ENCODE peak calls at places on chromosomes 1 and 21, in four cellular contexts. B, V, C and H are unnamed samples.

GRCh38 chr1:170410391-170411146 is 121.4 kb upstream of the GORAB start:
- DNase-seq in V (no peak), C (no peak), B (peak; percentile 46), H (no peak)

GRCh38 chr1:229253170-229253974 is 17.5 kb upstream of the RAB4A start:
- DNase-seq in C (no peak), V (no peak), B (peak; percentile 44), H (no peak)

GRCh38 chr1:205475855-205476254 is 20.0 kb upstream of the BLACAT1 start:
- DNase-seq in V (no peak), B (no peak), C (no peak), H (no peak)

GRCh38 chr21:44918107-44918470 is 2.6 kb downstream of the ITGB2 start:
- DNase-seq in V (no peak), B (no peak), C (no peak), H (no peak)

GRCh38 chr1:241412646-241413045 is 55.6 kb upstream of the RGS7 start:
- DNase-seq in B (no peak), V (no peak), C (no peak), H (no peak)

GRCh38 chr1:87305096-87305495 is 23.6 kb upstream of the LMO4 start:
- DNase-seq in B (no peak), C (no peak), V (no peak), H (no peak)

GRCh38 chr1:226702957-226703831 is 35.9 kb downstream of the ITPKB start:
- DNase-seq in C (peak; percentile 85), B (peak; percentile 64), V (peak; percentile 77), H (no peak)

GRCh38 chr1:181392613-181393170 is 90.6 kb upstream of the CACNA1E start:
- DNase-seq in V (no peak), B (no peak), C (no peak), H (no peak)

GRCh38 chr1:236063919-236064673 is 794 bp downstream of the NID1 start:
- DNase-seq in C (peak; percentile 91), B (peak; percentile 47), V (peak; percentile 36), H (no peak)

GRCh38 chr21:38250991-38251418 is 5.8 kb upstream of the KCNJ15 start:
- DNase-seq in C (no peak), B (no peak), V (no peak), H (no peak)

GRCh38 chr1:248622491-248623106 is 12.3 kb downstream of the OR2T11 start:
- DNase-seq in C (no peak), B (peak; percentile 64), V (no peak), H (no peak)

GRCh38 chr1:160186246-160186645 is 4.1 kb upstream of the CASQ1 start:
- DNase-seq in C (peak; percentile 62), B (no peak), V (no peak), H (no peak)

GRCh38 chr1:15459771-15460719 is 3.5 kb downstream of the CELA2A start:
- DNase-seq in C (no peak), V (no peak), B (no peak), H (no peak)

GRCh38 chr1:112579801-112580510 is 39.0 kb downstream of the ST7L start:
- DNase-seq in C (no peak), B (no peak), V (no peak), H (no peak)

GRCh38 chr1:204017032-204017431 is 55.9 kb upstream of the SOX13 start:
- DNase-seq in B (no peak), V (no peak), C (no peak), H (no peak)

GRCh38 chr21:45846373-45847160 is 135.0 kb upstream of the COL6A1 start:
- DNase-seq in B (no peak), V (no peak), C (no peak), H (no peak)

GRCh38 chr1:20716232-20716631 is 1.6 kb downstream of the KIF17 start:
- DNase-seq in B (no peak), V (no peak), C (no peak), H (no peak)

GRCh38 chr1:54356680-54357147 is 49.5 kb downstream of the SSBP3 start:
- DNase-seq in B (no peak), C (no peak), V (no peak), H (no peak)

GRCh38 chr1:184160942-184161698 is 109.6 kb downstream of the TSEN15 start:
- DNase-seq in B (no peak), C (no peak), V (no peak), H (no peak)
- H3K4me1 ChIP-seq in B (no peaks in the 10 kb centered on the region), C (no peaks in the 10 kb centered on the region), V (peaks cover 15% of the 10 kb centered on the region), H (no peaks in the 10 kb centered on the region)

GRCh38 chr1:3444736-3445135 is 9.7 kb upstream of the ARHGEF16 start:
- DNase-seq in B (no peak), C (no peak), V (no peak), H (no peak)
- H3K4me1 ChIP-seq in B (peaks cover 12% of the 10 kb centered on the region), C (no peaks in the 10 kb centered on the region), V (no peaks in the 10 kb centered on the region), H (no peaks in the 10 kb centered on the region)

GRCh38 chr1:2194319-2194897 is at the start of gene FAAP20:
- DNase-seq in V (no peak), B (peak; percentile 72), C (no peak), H (no peak)
- H3K4me1 ChIP-seq in V (peaks cover 6% of the 10 kb centered on the region), B (peaks cover 60% of the 10 kb centered on the region), C (peaks cover 52% of the 10 kb centered on the region), H (peaks cover 57% of the 10 kb centered on the region)

DNA sequence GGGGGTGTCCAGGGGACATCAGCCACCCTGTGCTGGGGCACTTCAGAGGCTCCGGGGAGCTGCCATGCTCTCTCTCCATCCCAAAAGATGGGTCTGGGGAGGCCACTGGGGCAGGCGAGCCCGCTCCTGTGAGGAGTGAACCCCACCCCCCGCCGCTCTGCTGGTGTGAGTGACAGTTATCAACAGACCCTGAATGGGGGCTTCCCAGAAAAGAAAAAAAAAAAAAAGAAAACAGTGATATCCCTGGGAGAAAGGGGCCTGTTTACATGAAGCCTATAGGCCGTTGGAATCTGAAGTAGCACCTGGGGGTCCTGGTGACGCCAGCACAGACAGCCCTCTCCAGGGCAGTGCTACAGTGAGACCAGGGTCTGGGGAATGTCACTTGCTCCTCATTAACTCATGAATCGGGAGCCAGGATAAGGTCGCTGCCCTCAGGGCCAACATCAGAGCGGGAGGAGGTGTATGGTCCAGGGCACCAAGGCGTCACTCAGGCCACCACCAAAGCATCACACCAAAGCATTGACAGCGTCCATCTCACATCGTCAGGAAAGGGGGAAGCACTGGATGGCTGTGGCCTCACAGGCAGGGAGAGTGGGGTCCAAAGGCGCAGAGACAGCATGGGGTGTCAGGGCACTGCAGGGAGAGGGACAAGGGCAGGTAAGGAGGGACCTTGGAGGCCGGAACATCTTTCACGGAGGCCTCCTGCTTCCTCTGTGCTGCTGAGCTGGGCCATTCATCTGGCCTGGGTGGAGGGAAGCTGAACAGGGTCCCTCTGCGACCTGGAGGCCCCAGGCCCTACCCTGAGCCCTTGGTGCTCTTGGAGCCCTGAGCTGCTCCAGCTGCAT is 8.4 kb upstream of the NPHP4 start:
- DNase-seq in C (peak; percentile 34), V (no peak), B (no peak), H (no peak)
- H3K4me1 ChIP-seq in C (no peaks in the 10 kb centered on the region), V (no peaks in the 10 kb centered on the region), B (no peaks in the 10 kb centered on the region), H (no peaks in the 10 kb centered on the region)

GRCh38 chr1:40709100-40709801 is 17.7 kb downstream of the NFYC start:
- DNase-seq in C (peak; percentile 86), V (peak; percentile 86), B (peak; percentile 88), H (peak; percentile 42)
- H3K4me1 ChIP-seq in C (peaks cover 26% of the 10 kb centered on the region), V (peaks cover 36% of the 10 kb centered on the region), B (peaks cover 39% of the 10 kb centered on the region), H (peaks cover 22% of the 10 kb centered on the region)

DNA sequence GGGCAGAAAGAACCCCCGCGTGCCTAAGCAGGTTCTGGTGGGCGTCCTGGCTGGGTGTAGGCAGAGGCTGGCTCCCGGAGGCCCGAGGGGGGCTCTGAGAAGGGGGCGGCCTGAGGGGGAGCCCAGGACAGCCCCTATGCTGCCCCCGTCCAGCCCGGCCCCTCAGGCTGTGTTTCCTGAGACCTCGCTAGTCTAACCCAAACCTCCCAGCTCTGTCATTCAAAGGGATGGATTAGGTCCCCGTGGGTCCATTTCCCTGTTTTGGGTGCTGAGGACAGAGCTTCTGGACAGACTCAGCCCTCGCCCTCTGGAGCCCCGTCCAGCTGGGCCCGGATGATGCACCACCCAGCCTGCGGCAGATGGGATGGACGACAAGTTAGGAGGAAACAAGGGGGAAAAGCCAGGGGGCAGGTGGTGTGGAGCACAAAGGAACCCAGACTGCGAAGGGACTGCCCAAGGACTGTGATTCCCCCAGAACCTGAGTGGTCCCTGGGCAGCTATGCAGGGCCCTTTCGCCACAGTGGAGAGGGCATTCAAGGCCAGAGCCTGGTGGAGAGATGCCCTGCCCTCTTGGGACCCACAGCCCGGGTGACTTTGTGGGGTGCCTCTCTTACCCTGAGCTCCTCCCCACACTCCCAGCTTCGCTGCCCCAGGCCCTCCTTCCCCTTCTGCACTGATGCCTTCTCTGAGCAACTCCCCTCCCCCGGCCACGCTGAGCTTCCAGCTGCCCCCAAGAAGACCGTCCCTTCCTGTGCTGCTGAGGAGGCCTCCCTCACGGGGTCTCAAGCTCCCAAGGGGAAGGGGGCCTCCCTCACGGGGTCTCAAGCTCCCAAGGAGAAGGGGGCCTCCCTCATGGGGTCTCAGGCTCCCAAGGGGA is 2.8 kb downstream of the HES4 start:
- DNase-seq in V (no peak), B (no peak), C (no peak), H (no peak)
- H3K4me1 ChIP-seq in V (no peaks in the 10 kb centered on the region), B (peaks cover 4% of the 10 kb centered on the region), C (peaks cover 25% of the 10 kb centered on the region), H (peaks cover 37% of the 10 kb centered on the region)

DNA sequence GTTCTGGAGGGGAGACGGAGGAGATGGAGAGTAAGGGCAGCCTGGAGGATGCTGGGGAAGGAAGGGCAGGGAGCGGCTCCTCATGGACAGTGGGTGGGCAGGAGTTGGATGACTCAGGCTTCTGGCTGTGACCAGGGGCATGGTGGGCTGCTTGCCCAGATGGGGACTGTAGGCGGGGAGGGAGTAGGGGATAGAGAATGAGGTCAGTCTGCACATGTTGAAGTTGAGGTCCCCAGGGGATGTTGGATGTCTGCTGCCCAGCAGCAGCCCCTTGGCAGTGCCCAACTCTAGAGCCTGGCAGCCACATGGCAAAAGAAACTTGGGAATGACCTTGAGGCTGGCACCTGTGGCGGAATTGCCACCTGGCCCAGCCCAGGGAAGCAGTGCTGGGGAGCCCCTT is 6.4 kb downstream of the SELENON start:
- DNase-seq in B (no peak), C (peak; percentile 84), V (no peak), H (no peak)
- H3K4me1 ChIP-seq in B (peaks cover 2% of the 10 kb centered on the region), C (peaks cover 63% of the 10 kb centered on the region), V (no peaks in the 10 kb centered on the region), H (peaks cover 30% of the 10 kb centered on the region)

GRCh38 chr1:208230668-208231529 is 13.3 kb downstream of the PLXNA2 start:
- DNase-seq in V (peak; percentile 79), C (no peak), B (no peak), H (no peak)
- H3K4me1 ChIP-seq in V (peaks cover 15% of the 10 kb centered on the region), C (peaks cover 79% of the 10 kb centered on the region), B (peaks cover 23% of the 10 kb centered on the region), H (peaks cover 27% of the 10 kb centered on the region)